ENCODE peak calls at places on chromosome 5, in eight cellular contexts. Q is HCT116, X is transverse colon, Y is GM12891, L is Panc1, S is breast epithelium, F is endothelial cell of umbilical vein, W is GM23338. D is an unnamed sample.

GRCh38 chr5:30436718-30437117 is 756.8 kb upstream of the CDH6 start:
- DNase-seq in S (no peak), L (no peak), Q (no peak), Y (no peak), F (no peak), W (no peak), X (no peak), D (no peak)

GRCh38 chr5:133664422-133664821 is 52.1 kb upstream of the FSTL4 start:
- DNase-seq in S (no peak), X (no peak), Y (no peak), W (no peak), L (peak; percentile 53), F (no peak), Q (peak; percentile 12), D (no peak)

GRCh38 chr5:73321757-73322452 is 126.7 kb downstream of the FOXD1 start:
- DNase-seq in L (peak; percentile 80), X (no peak), W (no peak), S (no peak), F (no peak), Q (peak; percentile 90), Y (no peak), D (no peak)

GRCh38 chr5:155839251-155840037 is 487.5 kb upstream of the SGCD start:
- DNase-seq in S (no peak), F (no peak), X (no peak), W (peak; percentile 70), L (no peak), Y (no peak), Q (no peak), D (no peak)

GRCh38 chr5:113527746-113528145 is 14.3 kb downstream of the YTHDC2 start:
- DNase-seq in F (no peak), W (no peak), Y (no peak), L (no peak), Q (no peak), S (no peak), X (no peak), D (no peak)

GRCh38 chr5:162842725-162843124 is 594.7 kb upstream of the CCNG1 start:
- DNase-seq in X (no peak), S (no peak), Q (no peak), L (no peak), F (no peak), W (peak; percentile 18), Y (no peak), D (no peak)

GRCh38 chr5:66945389-66946349 is 250.9 kb downstream of the CD180 start:
- DNase-seq in S (no peak), F (peak; percentile 65), L (no peak), Y (no peak), Q (no peak), X (no peak), W (no peak), D (no peak)

GRCh38 chr5:51396797-51397196 is 13.5 kb downstream of the ISL1 start:
- DNase-seq in Q (no peak), S (no peak), F (peak; percentile 9), W (no peak), Y (no peak), X (no peak), L (no peak), D (no peak)

GRCh38 chr5:66987949-66988838 is 208.4 kb downstream of the CD180 start:
- DNase-seq in Y (no peak), F (peak; percentile 53), S (no peak), W (peak; percentile 73), Q (no peak), X (no peak), L (no peak), D (peak; percentile 10)

GRCh38 chr5:24162343-24162742 is 482.4 kb downstream of the CDH10 start:
- DNase-seq in W (no peak), X (no peak), Y (no peak), F (no peak), L (no peak), S (no peak), Q (no peak), D (no peak)

DNA sequence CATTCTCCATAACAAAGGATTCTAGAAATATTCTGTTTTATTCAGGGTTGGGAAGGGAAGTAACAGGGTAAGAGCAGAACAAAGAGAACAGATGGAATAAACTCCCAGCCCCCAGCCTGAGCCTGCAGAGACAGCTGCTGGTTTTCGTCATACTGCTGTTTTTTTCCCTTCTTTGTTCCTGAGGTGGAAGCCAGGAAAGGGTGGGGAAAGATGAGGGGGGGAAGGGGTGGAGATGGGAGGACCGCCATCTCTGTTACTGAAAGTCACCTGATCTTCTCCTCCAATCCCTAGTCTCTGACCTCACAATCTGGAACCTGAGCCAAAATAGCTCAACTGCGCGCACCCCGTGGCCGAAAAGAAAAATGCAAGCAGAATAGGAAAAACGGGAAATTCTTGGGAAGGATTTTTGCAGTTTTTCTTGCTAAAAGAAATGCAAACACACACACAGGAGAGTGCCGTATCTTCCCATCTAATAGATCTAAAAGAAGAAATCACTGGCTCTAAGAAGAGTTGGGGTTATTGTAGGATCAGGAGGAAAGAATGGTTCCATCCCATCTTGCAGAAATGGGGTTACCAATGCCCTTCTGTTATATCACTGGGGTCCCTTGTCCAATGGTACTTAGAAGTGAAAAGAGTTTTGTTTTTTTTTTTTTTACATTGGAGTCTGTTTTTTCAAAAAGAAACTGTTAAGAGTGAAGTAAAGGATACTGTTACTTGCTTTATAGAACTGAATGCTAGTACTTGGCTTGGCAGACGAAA is 57.9 kb downstream of the DIAPH1 start:
- DNase-seq in L (no peak), Q (peak; percentile 59), Y (no peak), X (peak; percentile 80), W (peak; percentile 98), S (peak; percentile 81), F (peak; percentile 99), D (peak; percentile 85)
- TF ChIP-seq POLR2AphosphoS5 in L (no peak), Q (no peak), Y (no peak), X (peak; percentile 85), W (peak; percentile 47), S (peak; percentile 76), F (no peak), D (peak; percentile 42)

DNA sequence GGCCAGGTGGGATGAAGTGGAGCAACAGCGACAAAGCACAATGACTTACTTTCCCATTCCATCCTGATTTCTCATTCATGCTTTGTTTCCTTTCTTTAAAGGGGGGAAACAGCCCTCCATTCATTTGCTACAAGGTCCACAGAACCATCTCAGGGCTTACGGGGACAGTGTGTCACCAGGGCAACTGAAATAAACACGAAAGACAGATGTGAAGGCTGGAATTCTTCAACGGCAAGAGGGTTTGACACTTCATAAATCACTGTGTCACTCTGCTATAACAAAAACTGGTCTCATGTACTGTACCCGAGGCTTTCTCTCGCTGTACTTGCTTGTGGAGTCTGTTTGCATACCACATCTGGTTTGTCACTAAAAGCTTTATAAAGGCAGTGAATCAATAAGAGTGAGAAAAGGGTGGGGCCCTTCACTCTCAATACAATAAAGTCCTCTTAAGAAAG is 150.8 kb downstream of the EFNA5 start:
- DNase-seq in Y (no peak), F (peak; percentile 66), W (peak; percentile 55), L (no peak), Q (no peak), X (no peak), S (no peak), D (no peak)
- TF ChIP-seq POLR2AphosphoS5 in Y (no peak), F (no peak), W (no peak), L (no peak), Q (no peak), X (peak; percentile 16), S (no peak), D (no peak)

GRCh38 chr5:158531899-158532298 is 567.8 kb downstream of the EBF1 start:
- DNase-seq in W (no peak), S (no peak), Y (no peak), Q (no peak), L (no peak), X (no peak), F (no peak), D (no peak)

GRCh38 chr5:158534203-158534602 is 565.5 kb downstream of the EBF1 start:
- DNase-seq in Y (no peak), F (no peak), Q (no peak), S (no peak), X (no peak), L (no peak), W (peak; percentile 45), D (no peak)

GRCh38 chr5:158537343-158537742 is 562.4 kb downstream of the EBF1 start:
- DNase-seq in Q (no peak), Y (no peak), F (no peak), X (no peak), S (no peak), W (peak; percentile 31), L (no peak), D (no peak)

GRCh38 chr5:158530111-158530510 is 569.6 kb downstream of the EBF1 start:
- DNase-seq in Y (no peak), W (no peak), F (no peak), L (no peak), Q (no peak), X (no peak), S (no peak), D (no peak)

DNA sequence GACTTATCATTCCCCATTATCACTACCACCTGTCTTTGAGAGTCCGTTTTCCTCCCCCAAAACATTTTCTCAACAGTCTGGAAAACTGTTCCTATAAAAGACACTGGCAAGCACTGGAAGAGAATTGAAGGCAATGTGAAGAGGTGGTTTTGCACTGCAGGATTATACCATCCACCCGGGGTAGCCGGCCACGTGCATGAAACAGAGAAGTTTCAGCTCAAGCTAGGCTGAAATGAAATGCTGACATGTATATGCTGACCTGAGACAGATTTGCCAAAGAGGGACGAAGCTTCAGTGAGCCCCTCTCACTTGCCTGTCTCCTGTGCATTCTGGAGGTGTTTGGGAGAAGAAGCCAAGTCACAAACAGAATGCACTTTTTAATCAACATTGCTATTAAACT is 567.0 kb downstream of the EBF1 start:
- DNase-seq in X (no peak), L (no peak), F (no peak), S (no peak), W (no peak), Q (no peak), Y (no peak), D (no peak)
- TF ChIP-seq POLR2AphosphoS5 in X (no peak), L (no peak), F (no peak), S (no peak), W (no peak), Q (no peak), Y (no peak), D (no peak)

GRCh38 chr5:38468978-38469706 is 87.3 kb downstream of the LIFR start:
- DNase-seq in X (no peak), S (no peak), Q (no peak), L (no peak), F (no peak), W (no peak), Y (no peak), D (no peak)

GRCh38 chr5:38469707-38470267 is 86.7 kb downstream of the LIFR start:
- DNase-seq in S (no peak), Y (no peak), F (no peak), X (no peak), Q (no peak), W (no peak), L (no peak), D (no peak)

GRCh38 chr5:38472541-38472940 is 83.9 kb downstream of the LIFR start:
- DNase-seq in Q (no peak), L (no peak), X (no peak), F (no peak), S (no peak), Y (no peak), W (no peak), D (no peak)

GRCh38 chr5:38471709-38472108 is 84.7 kb downstream of the LIFR start:
- DNase-seq in X (no peak), F (no peak), W (no peak), S (no peak), Q (no peak), Y (no peak), L (no peak), D (no peak)

DNA sequence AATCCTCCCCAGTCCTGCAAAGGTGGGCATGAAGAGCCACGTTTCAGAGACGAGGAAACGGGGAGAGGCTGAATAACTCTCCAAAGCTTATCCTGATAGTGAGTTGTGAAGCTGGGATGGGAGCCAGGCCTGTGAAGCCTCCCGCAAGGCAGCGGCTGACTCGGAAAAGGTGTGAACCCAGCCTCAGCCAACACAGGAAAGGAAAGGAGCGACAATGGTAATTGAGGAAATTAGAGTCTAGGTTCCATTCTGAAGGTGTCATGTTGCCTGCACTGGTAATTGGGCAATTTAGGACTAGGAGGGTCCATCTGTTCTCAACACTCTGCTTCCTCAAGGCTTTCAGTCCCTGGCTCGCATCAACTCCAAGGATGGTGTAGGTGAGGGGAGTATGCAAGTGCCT is 83.4 kb downstream of the LIFR start:
- DNase-seq in X (no peak), S (no peak), Y (no peak), Q (no peak), F (peak; percentile 37), W (peak; percentile 31), L (no peak), D (no peak)
- TF ChIP-seq POLR2AphosphoS5 in X (no peak), S (no peak), Y (no peak), Q (no peak), F (no peak), W (no peak), L (no peak), D (no peak)

D was measured in SK-N-MC.